ENCODE peak calls at places on chromosomes 6 and 20, in four cellular contexts. B, S, C and E are unnamed samples.

GRCh38 chr20:37622728-37623127 is 71.1 kb upstream of the CTNNBL1 start:
- DNase-seq in B (no peak), S (no peak), C (no peak), E (no peak)

GRCh38 chr6:33911488-33911887 is 107.7 kb upstream of the MLN start:
- DNase-seq in B (no peak), S (no peak), C (no peak), E (no peak)

GRCh38 chr20:4008026-4008413 is 7.3 kb downstream of the RNF24 start:
- DNase-seq in B (no peak), S (no peak), C (no peak), E (no peak)

GRCh38 chr6:149563203-149563927 is 2.8 kb upstream of the GINM1 start:
- DNase-seq in B (no peak), S (no peak), C (no peak), E (peak; percentile 39)

GRCh38 chr6:145318952-145319351 is 416.4 kb downstream of the EPM2A start:
- DNase-seq in C (peak; percentile 20), S (no peak), B (no peak), E (no peak)

GRCh38 chr6:44949595-44950201 is 378.4 kb upstream of the RUNX2 start:
- DNase-seq in S (no peak), C (no peak), B (no peak), E (no peak)

GRCh38 chr6:43695967-43696291 is 8.3 kb upstream of the MRPS18A start:
- DNase-seq in C (peak; percentile 28), S (no peak), B (no peak), E (no peak)

GRCh38 chr6:143157146-143157545 is 96.5 kb downstream of the AIG1 start:
- DNase-seq in C (no peak), S (no peak), B (no peak), E (no peak)

GRCh38 chr6:137246164-137246563 is 27.0 kb upstream of the IFNGR1 start:
- DNase-seq in S (no peak), C (no peak), B (no peak), E (no peak)

GRCh38 chr20:8940311-8940710 is 128.6 kb upstream of the PLCB4 start:
- DNase-seq in C (no peak), S (no peak), B (no peak), E (no peak)

GRCh38 chr20:13755809-13756208 is 28.9 kb downstream of the ESF1 start:
- DNase-seq in S (no peak), B (no peak), C (no peak), E (no peak)

GRCh38 chr6:12096342-12096741 is 84.2 kb downstream of the HIVEP1 start:
- DNase-seq in C (no peak), S (no peak), B (no peak), E (no peak)

GRCh38 chr20:22689246-22689645 is 104.9 kb upstream of the FOXA2 start:
- DNase-seq in C (no peak), B (no peak), S (no peak), E (peak; percentile 36)

GRCh38 chr6:63941747-63942470 is 306.3 kb downstream of the PHF3 start:
- DNase-seq in C (peak; percentile 94), B (no peak), S (no peak), E (no peak)

GRCh38 chr20:1373614-1374013 is 19.2 kb downstream of the FKBP1A start:
- DNase-seq in B (peak; percentile 6), C (no peak), S (no peak), E (no peak)

GRCh38 chr6:144321839-144322591 is 36.9 kb downstream of the UTRN start:
- DNase-seq in B (no peak), S (no peak), C (no peak), E (no peak)

GRCh38 chr20:9594284-9594875 is 80.0 kb downstream of the LAMP5 start:
- DNase-seq in C (peak; percentile 47), S (no peak), B (no peak), E (peak; percentile 58)

GRCh38 chr6:10418862-10419748 is 4.2 kb upstream of the TFAP2A start:
- DNase-seq in C (no peak), S (peak; percentile 66), B (peak; percentile 85), E (no peak)

GRCh38 chr20:48065833-48066232 is 280.6 kb upstream of the SULF2 start:
- DNase-seq in B (no peak), S (no peak), C (no peak), E (no peak)

GRCh38 chr6:132065556-132065955 is 114.4 kb upstream of the CCN2 start:
- DNase-seq in B (no peak), S (no peak), C (no peak), E (no peak)

GRCh38 chr20:41228858-41229257 is 88.7 kb downstream of the ZHX3 start:
- DNase-seq in C (no peak), S (no peak), B (no peak), E (no peak)

GRCh38 chr6:131911951-131912350 is 39.2 kb downstream of the CCN2 start:
- DNase-seq in B (no peak), C (no peak), S (no peak), E (no peak)

GRCh38 chr6:92647630-92648029 is 771.7 kb downstream of the EPHA7 start:
- DNase-seq in C (peak; percentile 25), B (no peak), S (no peak), E (no peak)

GRCh38 chr6:36312854-36313627 is 23.6 kb downstream of the BNIP5 start:
- DNase-seq in S (no peak), C (no peak), B (no peak), E (no peak)

GRCh38 chr6:41200296-41200900 is 551 bp downstream of the TREML2 start:
- DNase-seq in C (no peak), S (no peak), B (peak; percentile 44), E (no peak)

GRCh38 chr6:169700296-169700695 is 1.5 kb downstream of the WDR27 start:
- DNase-seq in S (no peak), B (no peak), C (no peak), E (no peak)

GRCh38 chr6:169702640-169703246 is 817 bp downstream of the C6orf120 start:
- DNase-seq in S (no peak), C (peak; percentile 36), B (no peak), E (no peak)

GRCh38 chr6:169701953-169702639 is at the start of the genes C6orf120 and WDR27:
- DNase-seq in B (peak; percentile 96), C (peak; percentile 96), S (peak; percentile 96), E (peak; percentile 90)

GRCh38 chr6:169701218-169701952 is 444 bp downstream of the WDR27 start:
- DNase-seq in B (no peak), S (no peak), C (no peak), E (no peak)
- TF ChIP-seq RNF2 in B (no peak), S (peak; percentile 19), C (no peak), E (no peak)

DNA sequence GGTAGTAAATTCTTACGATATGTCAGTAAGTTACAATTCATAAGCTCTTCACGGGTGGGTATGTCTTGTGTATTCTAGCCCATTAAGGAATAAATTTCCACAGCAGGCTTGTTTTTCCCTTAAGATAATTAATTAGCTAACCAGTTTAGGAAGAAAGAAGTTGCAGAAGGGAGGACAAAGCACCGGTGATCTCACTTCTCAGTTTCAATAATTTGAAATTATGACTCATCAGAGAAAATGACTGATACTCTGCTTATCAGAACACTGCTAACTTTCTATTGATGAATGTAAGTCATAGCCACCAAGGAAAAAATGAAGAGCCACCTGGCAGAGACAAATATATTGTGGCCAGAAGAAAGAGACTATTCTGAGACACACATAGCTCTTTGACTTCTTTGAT is 35.1 kb upstream of the ENTPD6 start:
- DNase-seq in B (no peak), C (no peak), S (no peak), E (no peak)
- H3K4me2 ChIP-seq in B (no peak overlapping the region), C (no peak overlapping the region), S (no peak overlapping the region), E (no peak overlapping the region)

GRCh38 chr6:156107514-156108150 is 652.0 kb upstream of the NOX3 start:
- DNase-seq in B (no peak), C (no peak), S (no peak), E (no peak)
- TF ChIP-seq CHD2 in B (no peak), C (no peak), S (no peak), E (no peak)

DNA sequence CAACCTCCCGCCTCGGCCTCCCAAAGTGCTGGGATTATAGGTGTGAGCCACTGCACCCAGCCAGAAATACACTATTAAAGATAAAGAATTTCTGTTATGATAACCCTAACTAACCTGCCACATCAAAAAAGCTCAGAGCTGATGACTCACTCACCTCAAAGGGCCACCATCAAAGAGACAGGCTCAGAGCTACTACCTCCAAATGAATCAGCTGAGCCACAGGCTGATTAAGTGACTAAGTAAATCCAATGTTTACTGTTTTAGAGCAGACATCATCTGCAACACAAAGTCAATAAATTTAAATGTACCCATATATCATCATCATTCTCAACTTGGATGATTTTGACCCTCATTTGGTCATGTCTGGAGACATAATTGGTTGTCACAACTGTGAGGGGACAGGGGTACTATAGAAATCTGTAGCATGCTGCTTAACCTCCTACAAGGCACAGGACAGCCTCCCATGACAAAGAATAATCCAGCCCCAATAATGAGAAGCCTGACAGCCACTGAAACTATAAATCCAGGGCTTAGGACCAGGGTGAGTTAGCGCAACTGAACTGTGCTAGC is 106.5 kb downstream of the ATP9A start:
- DNase-seq in S (no peak), B (no peak), C (peak; percentile 95), E (peak; percentile 76)
- TF ChIP-seq RNF2 in S (no peak), B (no peak), C (no peak), E (no peak)

GRCh38 chr20:32583581-32584045 is 1.5 kb downstream of the NOL4L start:
- DNase-seq in S (no peak), B (no peak), C (no peak), E (no peak)
- H3K4me2 ChIP-seq in S (no peak overlapping the region), B (peak overlapping the region; percentile 71), C (peak overlapping the region; percentile 88), E (peak overlapping the region; percentile 99)

GRCh38 chr6:160221423-160221822 is 37.2 kb downstream of the SLC22A2 start:
- DNase-seq in C (peak; percentile 13), S (no peak), B (no peak), E (peak; percentile 46)
- TF ChIP-seq CHD2 in C (no peak), S (no peak), B (no peak), E (no peak)